ENCODE peak calls at places on chromosomes 12 and 14, in seven cellular contexts. U is cardiac muscle cell, L is lower leg skin, X is B cell, V is GM20000, F is fibroblast of villous mesenchyme, D is thyroid gland. M is an unnamed sample.

GRCh38 chr14:104268725-104269436 is 130.5 kb downstream of the KIF26A start:
- DNase-seq in U (no peak), L (peak), X (no peak), V (no peak), F (no peak), D (no peak), M (no peak)

GRCh38 chr14:104345316-104346111 is 207.1 kb downstream of the KIF26A start:
- DNase-seq in U (no peak), L (peak), X (no peak), V (no peak), F (no peak), D (no peak), M (no peak)

GRCh38 chr14:51828017-51828797 is 32.2 kb upstream of the GNG2 start:
- DNase-seq in U (no peak), L (no peak), X (peak), V (peak), F (no peak), D (no peak), M (peak)

GRCh38 chr14:85534435-85534834 is 4.5 kb downstream of the FLRT2 start:
- DNase-seq in U (peak), L (peak), X (no peak), V (peak), F (peak), D (peak), M (no peak)

GRCh38 chr12:11741434-11742092 is 92.1 kb downstream of the ETV6 start:
- DNase-seq in U (no peak), L (no peak), X (no peak), V (no peak), F (no peak), D (no peak), M (no peak)

GRCh38 chr12:53569174-53569557 is 57.0 kb downstream of the ATF7 start:
- DNase-seq in U (no peak), L (no peak), X (no peak), V (no peak), F (peak), D (no peak), M (no peak)

GRCh38 chr12:75116611-75117010 is 93.0 kb downstream of the KCNC2 start:
- DNase-seq in U (no peak), L (no peak), X (no peak), V (no peak), F (no peak), D (no peak), M (no peak)

GRCh38 chr14:54715244-54715643 is 148.3 kb downstream of the SAMD4A start:
- DNase-seq in U (no peak), L (no peak), X (no peak), V (no peak), F (no peak), D (no peak), M (no peak)

GRCh38 chr14:20343855-20344205 is 395 bp downstream of the PARP2 start:
- DNase-seq in U (no peak), L (no peak), X (no peak), V (no peak), F (no peak), D (no peak), M (no peak)

GRCh38 chr14:104889374-104889755 is 24.3 kb downstream of the CEP170B start:
- DNase-seq in U (no peak), L (peak), X (no peak), V (no peak), F (no peak), D (no peak), M (no peak)

GRCh38 chr14:52871606-52872005 is 79.2 kb downstream of the FERMT2 start:
- DNase-seq in U (no peak), L (no peak), X (no peak), V (no peak), F (no peak), D (no peak), M (no peak)

GRCh38 chr12:1532796-1533195 is 61.6 kb downstream of the FBXL14 start:
- DNase-seq in U (no peak), L (peak), X (no peak), V (no peak), F (no peak), D (no peak), M (no peak)

GRCh38 chr12:53186745-53187144 is 6.0 kb upstream of the CSAD start:
- DNase-seq in U (no peak), L (peak), X (no peak), V (no peak), F (no peak), D (no peak), M (no peak)

GRCh38 chr12:107474639-107475539 is 210.7 kb upstream of the PWP1 start:
- DNase-seq in U (no peak), L (no peak), X (no peak), V (no peak), F (no peak), D (no peak), M (peak)

GRCh38 chr14:95332641-95333040 is 12.9 kb upstream of the CLMN start:
- DNase-seq in U (no peak), L (no peak), X (no peak), V (no peak), F (no peak), D (no peak), M (no peak)

GRCh38 chr14:91220581-91221000 is 23.9 kb downstream of the GPR68 start:
- DNase-seq in U (no peak), L (no peak), X (no peak), V (no peak), F (no peak), D (no peak), M (no peak)

GRCh38 chr12:49583361-49584094 is 15.6 kb upstream of the MCRS1 start:
- DNase-seq in U (no peak), L (peak), X (no peak), V (no peak), F (peak), D (no peak), M (no peak)

GRCh38 chr14:61154606-61155005 is 126.5 kb downstream of the TMEM30B start:
- DNase-seq in U (no peak), L (no peak), X (no peak), V (no peak), F (no peak), D (no peak), M (no peak)

GRCh38 chr12:42201061-42201460 is 37.0 kb downstream of the YAF2 start:
- DNase-seq in U (no peak), L (no peak), X (no peak), V (no peak), F (no peak), D (no peak), M (no peak)

GRCh38 chr14:56666716-56667115 is 87.1 kb downstream of the TMEM260 start:
- DNase-seq in U (no peak), L (no peak), X (no peak), V (no peak), F (no peak), D (no peak), M (no peak)

GRCh38 chr14:92026548-92027190 is 13.2 kb downstream of the TRIP11 start:
- DNase-seq in U (no peak), L (no peak), X (no peak), V (no peak), F (no peak), D (no peak), M (peak)

GRCh38 chr12:119288559-119288958 is 46.0 kb upstream of the CCDC60 start:
- DNase-seq in U (no peak), L (no peak), X (no peak), V (no peak), F (no peak), D (no peak), M (no peak)

GRCh38 chr14:70000601-70001000 is 121.4 kb downstream of the SMOC1 start:
- DNase-seq in U (no peak), L (peak), X (no peak), V (peak), F (no peak), D (peak), M (no peak)

GRCh38 chr12:115351513-115352077 is 667.6 kb upstream of the TBX3 start:
- DNase-seq in U (no peak), L (no peak), X (no peak), V (no peak), F (peak), D (no peak), M (no peak)

GRCh38 chr12:109618091-109618490 is 44.5 kb downstream of the MVK start:
- DNase-seq in U (no peak), L (no peak), X (no peak), V (no peak), F (no peak), D (no peak), M (no peak)

GRCh38 chr14:88559852-88560251 is 3.0 kb upstream of the ZC3H14 start:
- DNase-seq in U (no peak), L (no peak), X (no peak), V (no peak), F (peak), D (peak), M (no peak)

GRCh38 chr12:24048446-24048845 is 99.0 kb upstream of the SOX5 start:
- DNase-seq in U (no peak), L (no peak), X (no peak), V (no peak), F (no peak), D (no peak), M (no peak)

GRCh38 chr12:24047345-24047744 is 97.9 kb upstream of the SOX5 start:
- DNase-seq in U (no peak), L (no peak), X (no peak), V (no peak), F (peak), D (no peak), M (no peak)

GRCh38 chr12:24045816-24046257 is 96.4 kb upstream of the SOX5 start:
- DNase-seq in U (no peak), L (no peak), X (no peak), V (no peak), F (peak), D (no peak), M (no peak)

GRCh38 chr12:24049771-24050170 is 100.3 kb upstream of the SOX5 start:
- DNase-seq in U (no peak), L (no peak), X (no peak), V (no peak), F (peak), D (no peak), M (no peak)

GRCh38 chr12:24049101-24049500 is 99.6 kb upstream of the SOX5 start:
- DNase-seq in U (no peak), L (no peak), X (no peak), V (no peak), F (no peak), D (no peak), M (no peak)
- TF ChIP-seq CTCF in U (no peak), L (no peak), X (no peak), V (no peak), F (no peak), D (no peak), M (no peak)

DNA sequence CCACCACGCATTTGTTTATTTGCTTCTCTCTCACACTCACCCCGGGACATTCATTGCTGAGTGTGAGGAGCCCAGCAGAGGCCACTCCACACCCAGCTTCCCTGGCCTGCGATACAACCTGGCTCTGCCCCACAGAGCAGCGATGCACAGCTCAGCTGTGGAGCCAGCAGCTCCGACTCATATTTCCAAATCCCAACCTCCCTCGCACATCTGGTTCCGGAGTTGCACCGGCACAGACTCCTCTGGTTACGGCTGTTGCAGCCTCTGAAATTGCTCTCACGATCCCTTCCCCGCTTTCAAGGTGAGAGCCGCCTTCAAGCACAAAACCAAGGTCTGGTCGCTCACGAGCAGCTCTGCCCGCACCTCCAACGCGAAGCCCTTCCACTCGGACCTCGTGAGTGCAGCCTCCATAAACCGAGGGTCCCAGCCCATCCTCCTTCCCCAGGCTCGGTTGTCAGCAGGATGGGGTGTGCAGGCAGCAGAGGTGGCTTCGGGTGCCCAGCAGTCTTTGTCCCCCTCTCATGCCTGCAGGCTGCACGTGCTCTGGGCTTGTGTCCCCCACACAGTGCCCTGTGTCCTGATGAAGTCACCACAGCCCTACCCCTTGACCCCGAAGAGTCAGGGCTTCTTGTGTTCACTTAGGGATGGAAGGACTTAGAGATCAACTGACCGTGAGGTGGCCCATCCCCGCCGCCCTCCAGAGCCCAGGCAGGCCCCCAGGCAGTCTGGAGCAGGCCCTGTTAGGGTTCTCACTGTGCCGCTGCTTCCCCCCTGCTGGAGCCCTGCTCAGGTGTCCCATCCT is 184.3 kb downstream of the ADGRD1 start:
- DNase-seq in U (no peak), L (peak), X (no peak), V (no peak), F (peak), D (no peak), M (no peak)
- TF ChIP-seq CTCF in U (no peak), L (no peak), X (no peak), V (no peak), F (no peak), D (no peak), M (no peak)

GRCh38 chr12:57737467-57738141 is 938 bp downstream of the AGAP2 start:
- DNase-seq in U (peak), L (no peak), X (peak), V (peak), F (no peak), D (no peak), M (no peak)
- TF ChIP-seq CTCF in U (peak), L (no peak), X (no peak), V (no peak), F (no peak), D (no peak), M (no peak)

GRCh38 chr14:68710776-68711175 is 82.1 kb downstream of the ZFP36L1 start:
- DNase-seq in U (no peak), L (peak), X (no peak), V (no peak), F (no peak), D (no peak), M (no peak)
- TF ChIP-seq CTCF in U (no peak), L (no peak), X (no peak), V (no peak), F (no peak), D (no peak), M (no peak)

GRCh38 chr12:131085816-131086591 is 132.3 kb downstream of the ADGRD1 start:
- DNase-seq in U (no peak), L (peak), X (no peak), V (no peak), F (no peak), D (no peak), M (no peak)

GRCh38 chr12:131085125-131085815 is 131.6 kb downstream of the ADGRD1 start:
- DNase-seq in U (no peak), L (peak), X (no peak), V (no peak), F (no peak), D (no peak), M (no peak)

GRCh38 chr12:131087302-131087818 is 133.7 kb downstream of the ADGRD1 start:
- DNase-seq in U (no peak), L (peak), X (no peak), V (no peak), F (no peak), D (no peak), M (no peak)

GRCh38 chr12:131082795-131083194 is 129.1 kb downstream of the ADGRD1 start:
- DNase-seq in U (no peak), L (peak), X (no peak), V (no peak), F (no peak), D (no peak), M (no peak)

GRCh38 chr12:131084341-131085011 is 130.8 kb downstream of the ADGRD1 start:
- DNase-seq in U (no peak), L (peak), X (no peak), V (no peak), F (no peak), D (no peak), M (no peak)
- TF ChIP-seq CTCF in U (no peak), L (no peak), X (no peak), V (no peak), F (no peak), D (no peak), M (no peak)

GRCh38 chr14:93736378-93737014 is 51.8 kb downstream of the PRIMA1 start:
- DNase-seq in U (peak), L (no peak), X (no peak), V (no peak), F (no peak), D (no peak), M (peak)
- TF ChIP-seq CTCF in U (no peak), L (no peak), X (no peak), V (no peak), F (no peak), D (no peak), M (no peak)

DNA sequence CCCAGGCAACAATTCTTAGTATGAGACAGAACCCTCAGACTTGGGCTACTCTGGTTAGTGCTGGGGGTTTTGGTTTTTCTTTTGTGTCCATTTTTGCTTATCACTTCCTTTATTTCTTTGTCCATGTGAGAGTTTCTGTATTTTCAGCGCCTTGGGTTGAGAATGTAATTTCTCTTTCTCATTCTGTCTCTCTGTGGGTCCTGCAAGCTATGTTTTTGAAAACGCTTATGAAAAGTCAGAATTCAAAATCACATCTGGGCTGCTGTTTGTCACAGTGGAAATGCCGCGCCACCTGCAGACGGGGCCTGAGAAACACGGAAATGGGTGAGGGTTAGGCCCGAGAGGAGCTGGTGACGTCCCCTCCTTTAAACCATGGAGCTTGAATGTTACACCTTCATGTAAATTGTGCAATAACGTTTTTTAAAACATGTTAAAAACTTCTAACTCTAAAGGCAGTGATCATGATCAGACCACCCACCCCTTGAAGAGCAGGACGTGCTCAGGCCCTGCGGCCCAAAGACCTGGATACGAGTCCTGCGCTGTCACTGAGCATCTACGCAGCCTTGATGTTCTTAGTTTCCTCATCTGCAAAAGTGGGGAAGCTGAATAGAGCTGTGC is 26.1 kb downstream of the JDP2 start:
- DNase-seq in U (no peak), L (no peak), X (peak), V (peak), F (no peak), D (no peak), M (peak)
- TF ChIP-seq CTCF in U (no peak), L (no peak), X (peak), V (peak), F (peak), D (no peak), M (no peak)

DNA sequence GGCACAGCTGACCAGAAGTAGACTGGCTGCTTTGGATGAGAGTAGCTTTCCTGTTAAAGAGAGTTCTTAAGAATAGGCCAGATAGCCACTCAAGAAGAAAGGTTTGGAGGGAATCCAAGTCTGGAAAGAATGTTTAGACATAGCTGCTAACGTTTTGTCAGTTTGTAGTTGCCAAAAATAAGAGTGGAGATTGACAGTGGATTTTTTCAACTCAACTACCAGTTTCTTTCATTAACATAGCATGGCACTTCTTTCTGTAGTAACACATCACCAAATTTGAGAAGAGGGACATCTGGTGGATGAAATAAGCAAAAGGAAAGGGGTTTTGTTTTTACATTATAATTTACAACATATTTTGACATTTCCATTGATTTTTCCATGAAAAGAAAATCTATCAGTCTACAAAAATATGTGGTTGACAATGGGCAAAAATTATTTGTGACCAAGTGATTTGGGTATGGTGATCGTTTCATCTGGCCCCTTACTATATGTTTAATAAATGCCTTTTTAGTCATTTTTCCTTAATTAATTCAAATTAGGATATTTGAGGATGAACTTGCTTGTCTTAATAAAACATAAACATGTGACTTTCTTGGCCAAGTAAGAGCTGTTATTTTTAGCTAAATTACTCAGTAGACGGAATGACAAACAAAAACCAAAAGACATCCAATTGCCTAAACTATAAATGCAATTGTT is 71.1 kb downstream of the PTPRR start:
- DNase-seq in U (peak), L (no peak), X (no peak), V (no peak), F (peak), D (no peak), M (no peak)
- TF ChIP-seq CTCF in U (peak), L (no peak), X (no peak), V (no peak), F (peak), D (peak), M (no peak)

GRCh38 chr12:73935817-73936216 is 601.8 kb upstream of the ATXN7L3B start:
- DNase-seq in U (peak), L (no peak), X (no peak), V (no peak), F (no peak), D (no peak), M (no peak)
- TF ChIP-seq CTCF in U (no peak), L (no peak), X (no peak), V (no peak), F (no peak), D (no peak), M (no peak)

M was measured in activated CD8-positive, alpha-beta T cell treated with anti-CD3 and anti-CD28 coated beads for 36 hours.